ENCODE peak calls at places on chromosomes 1 and 21, in five cellular contexts. W, E, A, G and D are unnamed samples.

GRCh38 chr1:153510984-153511410 is 24.8 kb downstream of the S100A6 start:
- DNase-seq in W (peak; percentile 81), E (peak; percentile 88), A (peak; percentile 82), G (peak; percentile 71), D (peak; percentile 82)

GRCh38 chr21:41615613-41616012 is 107.7 kb upstream of the TMPRSS2 start:
- DNase-seq in W (no peak), E (no peak), A (no peak), G (peak; percentile 99), D (no peak)

GRCh38 chr1:91806777-91807700 is 78.9 kb downstream of the TGFBR3 start:
- DNase-seq in W (no peak), E (no peak), A (no peak), G (peak; percentile 70), D (no peak)

GRCh38 chr1:107788189-107788588 is 176.8 kb downstream of the VAV3 start:
- DNase-seq in W (no peak), E (no peak), A (no peak), G (no peak), D (no peak)

GRCh38 chr1:38559180-38559874 is 300.2 kb downstream of the RRAGC start:
- DNase-seq in W (no peak), E (no peak), A (no peak), G (no peak), D (no peak)

GRCh38 chr1:47963093-47963492 is 34.1 kb downstream of the TRABD2B start:
- DNase-seq in W (no peak), E (no peak), A (no peak), G (no peak), D (no peak)

GRCh38 chr1:43527111-43527878 is 3.4 kb upstream of the PTPRF start:
- DNase-seq in W (peak; percentile 29), E (no peak), A (no peak), G (no peak), D (no peak)

GRCh38 chr1:109687641-109688499 is at the start of gene GSTM1:
- DNase-seq in W (no peak), E (peak; percentile 90), A (peak; percentile 82), G (no peak), D (no peak)

GRCh38 chr1:159951016-159951415 is 3.0 kb downstream of the SLAMF9 start:
- DNase-seq in W (no peak), E (no peak), A (no peak), G (no peak), D (no peak)

GRCh38 chr1:20666804-20667203 is 5.6 kb upstream of the DDOST start:
- DNase-seq in W (no peak), E (no peak), A (no peak), G (peak; percentile 6), D (no peak)

GRCh38 chr1:30452925-30453324 is 270.5 kb downstream of the MATN1 start:
- DNase-seq in W (no peak), E (no peak), A (no peak), G (no peak), D (no peak)

GRCh38 chr1:208280681-208281439 is 36.7 kb upstream of the PLXNA2 start:
- DNase-seq in W (no peak), E (no peak), A (no peak), G (no peak), D (no peak)

GRCh38 chr1:230196077-230196476 is 129.0 kb downstream of the GALNT2 start:
- DNase-seq in W (no peak), E (no peak), A (no peak), G (no peak), D (no peak)

GRCh38 chr1:228753933-228754332 is 18.7 kb downstream of the RHOU start:
- DNase-seq in W (no peak), E (no peak), A (no peak), G (no peak), D (no peak)

GRCh38 chr1:36781098-36781497 is 253.2 kb downstream of the GRIK3 start:
- DNase-seq in W (no peak), E (no peak), A (no peak), G (no peak), D (no peak)

GRCh38 chr1:40563266-40563665 is 31.8 kb downstream of the ZNF684 start:
- DNase-seq in W (no peak), E (no peak), A (no peak), G (no peak), D (no peak)

GRCh38 chr1:177593105-177593504 is 376.8 kb downstream of the SEC16B start:
- DNase-seq in W (no peak), E (no peak), A (no peak), G (no peak), D (no peak)

GRCh38 chr1:215844777-215845176 is 277.7 kb downstream of the KCTD3 start:
- DNase-seq in W (no peak), E (no peak), A (no peak), G (no peak), D (no peak)

GRCh38 chr1:197268012-197268411 is at the start of gene CRB1:
- DNase-seq in W (no peak), E (no peak), A (no peak), G (peak; percentile 10), D (no peak)

GRCh38 chr21:35375115-35375514 is 326.0 kb upstream of the RUNX1 start:
- DNase-seq in W (no peak), E (peak; percentile 71), A (no peak), G (peak; percentile 91), D (no peak)

GRCh38 chr1:238951809-238952208 is 434.6 kb upstream of the CHRM3 start:
- DNase-seq in W (no peak), E (no peak), A (no peak), G (peak; percentile 61), D (no peak)

GRCh38 chr21:36980280-36981048 is 14.0 kb upstream of the HLCS start:
- DNase-seq in W (peak; percentile 21), E (no peak), A (peak; percentile 20), G (peak; percentile 11), D (peak; percentile 72)

GRCh38 chr21:42574234-42575027 is 60.8 kb downstream of the SLC37A1 start:
- DNase-seq in W (no peak), E (peak; percentile 53), A (no peak), G (peak; percentile 13), D (no peak)

GRCh38 chr1:212791261-212791675 is 309 bp downstream of the NSL1 start:
- DNase-seq in W (no peak), E (no peak), A (no peak), G (no peak), D (no peak)

GRCh38 chr1:212792396-212792908 is 758 bp downstream of the TATDN3 start:
- DNase-seq in W (no peak), E (no peak), A (no peak), G (no peak), D (no peak)

GRCh38 chr1:212797681-212798080 is 6.0 kb downstream of the TATDN3 start:
- DNase-seq in W (no peak), E (no peak), A (no peak), G (peak; percentile 4), D (no peak)

GRCh38 chr1:212791676-212792395 is at the start of the genes NSL1 and TATDN3:
- DNase-seq in W (peak; percentile 88), E (peak; percentile 94), A (peak; percentile 90), G (peak; percentile 92), D (peak; percentile 94)

DNA sequence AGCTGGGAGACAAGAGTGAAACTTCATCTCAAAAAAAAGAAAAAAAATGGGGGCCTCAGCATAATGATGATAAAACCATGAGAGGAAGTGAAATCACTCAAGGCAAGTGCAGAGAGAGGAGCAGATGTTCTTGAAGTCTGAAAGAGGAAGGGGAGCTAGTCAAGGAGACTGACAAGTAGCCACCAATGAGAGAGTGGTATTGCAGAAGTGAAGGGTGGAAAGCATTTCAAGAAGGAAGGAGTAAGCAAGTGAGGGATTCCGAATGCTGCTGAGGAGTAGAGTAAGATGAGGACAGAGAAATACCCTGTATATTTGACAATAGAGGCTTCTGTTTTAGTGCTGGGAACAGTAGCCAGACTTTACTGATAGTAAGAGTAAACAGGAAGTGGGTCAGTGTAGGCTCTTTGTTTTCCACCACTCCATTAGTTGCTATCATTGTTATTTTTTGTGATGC is 2.9 kb downstream of the TATDN3 start:
- DNase-seq in W (no peak), E (no peak), A (no peak), G (no peak), D (no peak)
- H3K4me1 ChIP-seq in W (peaks cover 46% of the 10 kb centered on the region), E (no peaks in the 10 kb centered on the region), A (peaks cover 21% of the 10 kb centered on the region), G (peaks cover 6% of the 10 kb centered on the region), D (peaks cover 6% of the 10 kb centered on the region)

DNA sequence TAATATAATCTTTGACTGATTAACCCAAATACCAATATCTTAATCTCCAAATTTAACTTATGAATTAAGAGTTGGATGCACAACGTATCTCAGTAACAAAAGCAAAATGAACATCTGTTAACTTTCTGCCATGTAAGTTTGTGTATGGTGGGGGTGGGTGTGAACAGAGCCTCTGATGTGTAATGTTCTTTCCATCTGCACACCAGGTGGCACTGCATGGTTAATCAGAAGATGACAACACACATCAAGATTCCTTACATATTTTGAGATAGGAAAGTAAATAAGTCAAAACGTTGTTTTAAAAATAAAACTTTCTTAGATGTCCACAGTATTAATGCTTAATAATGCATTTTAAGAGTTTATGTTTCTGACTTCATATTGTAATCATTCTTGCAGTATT is 251.9 kb downstream of the DPYD start:
- DNase-seq in W (no peak), E (no peak), A (no peak), G (peak; percentile 72), D (no peak)
- TF ChIP-seq CTCF in W (peak; percentile 42), E (no peak), A (no peak), G (no peak), D (no peak)

DNA sequence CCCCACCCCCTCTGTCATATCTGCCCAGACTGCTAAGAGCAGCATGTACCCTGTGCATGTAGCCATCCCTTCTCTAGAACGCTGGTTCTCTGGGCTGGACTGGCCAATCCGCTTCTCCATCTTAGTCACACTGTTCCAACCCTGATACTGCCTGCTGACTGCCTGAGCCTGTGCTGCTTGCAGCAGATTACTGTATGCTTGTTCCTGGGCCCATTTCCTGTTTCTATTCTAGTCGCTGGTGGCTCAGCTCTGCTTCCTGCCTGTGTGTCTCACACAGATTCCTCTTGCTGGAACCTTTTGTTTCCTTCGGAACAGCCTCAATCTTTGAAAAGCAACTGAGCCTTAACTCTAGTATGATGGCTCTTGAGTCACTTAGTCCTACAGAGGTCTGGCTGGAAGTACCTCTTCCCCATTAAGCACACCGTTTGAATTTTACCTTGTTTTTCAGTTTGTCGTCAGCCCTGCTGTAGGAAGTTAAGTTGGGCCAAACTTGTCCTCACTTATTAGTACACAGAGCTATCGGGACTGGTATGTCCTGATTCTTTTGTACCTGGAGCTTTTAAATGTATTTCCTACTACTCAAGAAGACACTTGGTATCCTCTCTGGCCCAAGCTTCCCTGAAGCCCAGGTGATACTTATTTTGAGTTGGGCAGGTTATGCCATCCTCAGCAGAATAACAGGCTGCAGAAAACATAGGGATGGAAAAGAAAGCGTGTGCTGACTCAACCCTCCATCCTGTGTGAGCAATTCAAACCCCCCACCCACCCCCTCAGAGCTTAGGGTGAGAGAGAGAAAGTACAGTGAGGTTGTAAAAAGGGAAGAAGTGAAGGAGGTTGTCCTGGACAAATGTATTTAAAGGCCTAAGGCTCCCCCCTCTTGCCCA is 43.4 kb upstream of the PIGV start:
- DNase-seq in W (peak; percentile 76), E (peak; percentile 82), A (peak; percentile 89), G (peak; percentile 94), D (peak; percentile 76)
- H3K4me1 ChIP-seq in W (peaks cover 100% of the 10 kb centered on the region), E (no peaks in the 10 kb centered on the region), A (peaks cover 86% of the 10 kb centered on the region), G (peaks cover 15% of the 10 kb centered on the region), D (peaks cover 45% of the 10 kb centered on the region)

GRCh38 chr1:3703786-3704396 is 48.4 kb upstream of the CCDC27 start:
- DNase-seq in W (no peak), E (no peak), A (no peak), G (no peak), D (no peak)

GRCh38 chr1:3702528-3702927 is 49.7 kb upstream of the CCDC27 start:
- DNase-seq in W (no peak), E (no peak), A (no peak), G (no peak), D (no peak)

GRCh38 chr1:3700631-3701030 is 48.3 kb downstream of the TP73 start:
- DNase-seq in W (no peak), E (no peak), A (no peak), G (no peak), D (no peak)

GRCh38 chr1:3705341-3705950 is 46.8 kb upstream of the CCDC27 start:
- DNase-seq in W (no peak), E (no peak), A (no peak), G (no peak), D (no peak)

GRCh38 chr1:3702990-3703728 is 49.1 kb upstream of the CCDC27 start:
- DNase-seq in W (no peak), E (no peak), A (no peak), G (peak; percentile 48), D (no peak)
- TF ChIP-seq CTCF in W (no peak), E (no peak), A (no peak), G (no peak), D (no peak)